ENCODE peak calls at places on chromosomes 6 and 20, in seven cellular contexts. One of them, this sample, is unnamed.

GRCh38 chr20:21147593-21147992 is 21.7 kb downstream of the KIZ start:
- DNase-seq in astrocyte of the spinal cord: no peak
- DNase-seq in HS-5: peak
- DNase-seq in AG09309: no peak
- DNase-seq in NCI-H1417 treated with DMSO at 0.1 percent for 48 hours: no peak
- DNase-seq in A549: no peak
- DNase-seq in HFF-Myc: no peak
- DNase-seq in this sample: no peak

GRCh38 chr6:141988954-141989705 is 143.6 kb upstream of the GJE1 start:
- DNase-seq in astrocyte of the spinal cord: peak
- DNase-seq in HS-5: peak
- DNase-seq in HFF-Myc: peak
- DNase-seq in NCI-H1417 treated with DMSO at 0.1 percent for 48 hours: peak
- DNase-seq in AG09309: peak
- DNase-seq in A549: peak
- DNase-seq in this sample: peak

GRCh38 chr20:61130156-61130555 is 121.9 kb upstream of the CDH4 start:
- DNase-seq in astrocyte of the spinal cord: no peak
- DNase-seq in HFF-Myc: no peak
- DNase-seq in A549: no peak
- DNase-seq in HS-5: no peak
- DNase-seq in AG09309: no peak
- DNase-seq in NCI-H1417 treated with DMSO at 0.1 percent for 48 hours: no peak
- DNase-seq in this sample: no peak

GRCh38 chr6:14476793-14477531 is 359.4 kb downstream of the CD83 start:
- DNase-seq in NCI-H1417 treated with DMSO at 0.1 percent for 48 hours: no peak
- DNase-seq in AG09309: peak
- DNase-seq in astrocyte of the spinal cord: peak
- DNase-seq in HFF-Myc: peak
- DNase-seq in A549: peak
- DNase-seq in HS-5: no peak
- DNase-seq in this sample: peak

GRCh38 chr6:7146079-7146828 is 38.5 kb downstream of the RREB1 start:
- DNase-seq in astrocyte of the spinal cord: peak
- DNase-seq in A549: no peak
- DNase-seq in HFF-Myc: no peak
- DNase-seq in AG09309: no peak
- DNase-seq in HS-5: no peak
- DNase-seq in NCI-H1417 treated with DMSO at 0.1 percent for 48 hours: no peak
- DNase-seq in this sample: no peak

GRCh38 chr6:25477006-25477590 is 174.9 kb upstream of the SCGN start:
- DNase-seq in NCI-H1417 treated with DMSO at 0.1 percent for 48 hours: no peak
- DNase-seq in AG09309: no peak
- DNase-seq in HFF-Myc: no peak
- DNase-seq in A549: no peak
- DNase-seq in HS-5: peak
- DNase-seq in astrocyte of the spinal cord: peak
- DNase-seq in this sample: peak

GRCh38 chr6:34771727-34772126 is 14.4 kb downstream of the SNRPC start:
- DNase-seq in HFF-Myc: no peak
- DNase-seq in astrocyte of the spinal cord: peak
- DNase-seq in HS-5: peak
- DNase-seq in NCI-H1417 treated with DMSO at 0.1 percent for 48 hours: no peak
- DNase-seq in AG09309: no peak
- DNase-seq in A549: no peak
- DNase-seq in this sample: no peak

GRCh38 chr6:161080263-161080970 is 88.8 kb downstream of the MAP3K4 start:
- DNase-seq in A549: no peak
- DNase-seq in NCI-H1417 treated with DMSO at 0.1 percent for 48 hours: no peak
- DNase-seq in HFF-Myc: no peak
- DNase-seq in AG09309: no peak
- DNase-seq in astrocyte of the spinal cord: no peak
- DNase-seq in HS-5: no peak
- DNase-seq in this sample: no peak

GRCh38 chr6:35691027-35691824 is 2.5 kb upstream of the FKBP5 start:
- DNase-seq in HS-5: no peak
- DNase-seq in astrocyte of the spinal cord: no peak
- DNase-seq in A549: no peak
- DNase-seq in HFF-Myc: no peak
- DNase-seq in AG09309: peak
- DNase-seq in NCI-H1417 treated with DMSO at 0.1 percent for 48 hours: no peak
- DNase-seq in this sample: no peak

GRCh38 chr6:116251568-116252384 is 2.1 kb downstream of the TSPYL4 start:
- DNase-seq in HFF-Myc: no peak
- DNase-seq in HS-5: no peak
- DNase-seq in astrocyte of the spinal cord: peak
- DNase-seq in AG09309: peak
- DNase-seq in NCI-H1417 treated with DMSO at 0.1 percent for 48 hours: no peak
- DNase-seq in A549: no peak
- DNase-seq in this sample: peak

GRCh38 chr6:37584654-37585522 is 85.2 kb upstream of the CCDC167 start:
- DNase-seq in HFF-Myc: no peak
- DNase-seq in HS-5: no peak
- DNase-seq in NCI-H1417 treated with DMSO at 0.1 percent for 48 hours: no peak
- DNase-seq in AG09309: no peak
- DNase-seq in astrocyte of the spinal cord: no peak
- DNase-seq in A549: no peak
- DNase-seq in this sample: no peak

GRCh38 chr6:2817778-2818443 is 23.8 kb downstream of the SERPINB1 start:
- DNase-seq in astrocyte of the spinal cord: peak
- DNase-seq in HS-5: no peak
- DNase-seq in A549: no peak
- DNase-seq in HFF-Myc: no peak
- DNase-seq in AG09309: peak
- DNase-seq in NCI-H1417 treated with DMSO at 0.1 percent for 48 hours: no peak
- DNase-seq in this sample: peak

GRCh38 chr6:159790947-159791598 is 806 bp downstream of the MRPL18 start:
- DNase-seq in HS-5: no peak
- DNase-seq in AG09309: no peak
- DNase-seq in A549: no peak
- DNase-seq in NCI-H1417 treated with DMSO at 0.1 percent for 48 hours: no peak
- DNase-seq in HFF-Myc: no peak
- DNase-seq in astrocyte of the spinal cord: no peak
- DNase-seq in this sample: no peak

GRCh38 chr6:35948725-35949124 is 27.8 kb upstream of the SRPK1 start:
- DNase-seq in HFF-Myc: no peak
- DNase-seq in astrocyte of the spinal cord: peak
- DNase-seq in HS-5: no peak
- DNase-seq in NCI-H1417 treated with DMSO at 0.1 percent for 48 hours: no peak
- DNase-seq in AG09309: no peak
- DNase-seq in A549: no peak
- DNase-seq in this sample: no peak

GRCh38 chr6:152897807-152898399 is 84.9 kb downstream of the FBXO5 start:
- DNase-seq in astrocyte of the spinal cord: peak
- DNase-seq in NCI-H1417 treated with DMSO at 0.1 percent for 48 hours: peak
- DNase-seq in HFF-Myc: peak
- DNase-seq in AG09309: peak
- DNase-seq in A549: peak
- DNase-seq in HS-5: no peak
- DNase-seq in this sample: peak

GRCh38 chr6:29419516-29419915 is 4.8 kb downstream of the OR12D1 start:
- DNase-seq in AG09309: no peak
- DNase-seq in astrocyte of the spinal cord: no peak
- DNase-seq in NCI-H1417 treated with DMSO at 0.1 percent for 48 hours: no peak
- DNase-seq in HS-5: peak
- DNase-seq in HFF-Myc: no peak
- DNase-seq in A549: no peak
- DNase-seq in this sample: peak

GRCh38 chr6:135280375-135281136 is 99.4 kb downstream of the MYB start:
- DNase-seq in A549: no peak
- DNase-seq in HFF-Myc: peak
- DNase-seq in NCI-H1417 treated with DMSO at 0.1 percent for 48 hours: no peak
- DNase-seq in HS-5: peak
- DNase-seq in AG09309: no peak
- DNase-seq in astrocyte of the spinal cord: no peak
- DNase-seq in this sample: no peak

GRCh38 chr6:149593443-149593842 is 27.3 kb downstream of the GINM1 start:
- DNase-seq in astrocyte of the spinal cord: no peak
- DNase-seq in A549: no peak
- DNase-seq in HS-5: no peak
- DNase-seq in HFF-Myc: no peak
- DNase-seq in NCI-H1417 treated with DMSO at 0.1 percent for 48 hours: no peak
- DNase-seq in AG09309: no peak
- DNase-seq in this sample: peak

GRCh38 chr6:159645659-159646058 is 47.4 kb downstream of the SOD2 start:
- DNase-seq in HS-5: no peak
- DNase-seq in astrocyte of the spinal cord: no peak
- DNase-seq in NCI-H1417 treated with DMSO at 0.1 percent for 48 hours: no peak
- DNase-seq in AG09309: no peak
- DNase-seq in A549: no peak
- DNase-seq in HFF-Myc: no peak
- DNase-seq in this sample: no peak

GRCh38 chr20:57071283-57071701 is 195.1 kb downstream of the BMP7 start:
- DNase-seq in A549: no peak
- DNase-seq in astrocyte of the spinal cord: no peak
- DNase-seq in AG09309: no peak
- DNase-seq in NCI-H1417 treated with DMSO at 0.1 percent for 48 hours: no peak
- DNase-seq in HS-5: no peak
- DNase-seq in HFF-Myc: no peak
- DNase-seq in this sample: no peak

GRCh38 chr20:38723982-38724602 is at the start of gene SLC32A1:
- DNase-seq in NCI-H1417 treated with DMSO at 0.1 percent for 48 hours: no peak
- DNase-seq in HS-5: no peak
- DNase-seq in astrocyte of the spinal cord: no peak
- DNase-seq in AG09309: no peak
- DNase-seq in A549: no peak
- DNase-seq in HFF-Myc: no peak
- DNase-seq in this sample: no peak

GRCh38 chr6:127300411-127300810 is 33.7 kb downstream of the RNF146 start:
- DNase-seq in HS-5: peak
- DNase-seq in HFF-Myc: peak
- DNase-seq in AG09309: peak
- DNase-seq in A549: no peak
- DNase-seq in NCI-H1417 treated with DMSO at 0.1 percent for 48 hours: no peak
- DNase-seq in astrocyte of the spinal cord: peak
- DNase-seq in this sample: peak

This sample was measured in kidney glomerular epithelial cell.